ENCODE peak calls at places on chromosome X, in eight cellular contexts. Q, T, L, N, X, V, O and R are unnamed samples.

GRCh38 chrX:154098551-154098950 is 1.0 kb upstream of the MECP2 start:
- DNase-seq in Q (no peak), T (no peak), L (no peak), N (no peak), X (no peak), V (no peak), O (no peak), R (no peak)

GRCh38 chrX:49171752-49172279 is at the start of gene PLP2:
- DNase-seq in Q (peak; percentile 50), T (peak; percentile 32), L (no peak), N (peak; percentile 86), X (no peak), V (peak; percentile 35), O (no peak), R (peak; percentile 78)

GRCh38 chrX:96183843-96184242 is 500.8 kb upstream of the DIAPH2 start:
- DNase-seq in Q (peak; percentile 13), T (peak; percentile 19), L (no peak), N (no peak), X (no peak), V (peak; percentile 2), O (no peak), R (no peak)

GRCh38 chrX:42123369-42123768 is 200.0 kb upstream of the CASK start:
- DNase-seq in Q (peak; percentile 20), T (no peak), L (no peak), N (no peak), X (no peak), V (no peak), O (no peak), R (peak; percentile 15)

GRCh38 chrX:69072486-69073006 is 92.7 kb downstream of the PJA1 start:
- DNase-seq in Q (no peak), T (no peak), L (no peak), N (no peak), X (no peak), V (no peak), O (no peak), R (no peak)

GRCh38 chrX:83658731-83659130 is 150.6 kb downstream of the POU3F4 start:
- DNase-seq in Q (no peak), T (no peak), L (no peak), N (no peak), X (no peak), V (no peak), O (no peak), R (no peak)

GRCh38 chrX:119655125-119655524 is 37.8 kb downstream of the SEPTIN6 start:
- DNase-seq in Q (peak; percentile 72), T (peak; percentile 70), L (no peak), N (no peak), X (peak; percentile 44), V (peak; percentile 91), O (peak; percentile 35), R (peak; percentile 53)

GRCh38 chrX:38664285-38664684 is 102.9 kb downstream of the TSPAN7 start:
- DNase-seq in Q (peak; percentile 23), T (peak; percentile 61), L (no peak), N (no peak), X (no peak), V (peak; percentile 53), O (peak; percentile 13), R (peak; percentile 49)

GRCh38 chrX:8433296-8434094 is 31.1 kb upstream of the VCX3B start:
- DNase-seq in Q (peak; percentile 78), T (no peak), L (no peak), N (no peak), X (no peak), V (no peak), O (no peak), R (peak; percentile 73)

GRCh38 chrX:129115104-129115503 is 408.2 kb downstream of the SMARCA1 start:
- DNase-seq in Q (peak; percentile 28), T (no peak), L (no peak), N (no peak), X (no peak), V (peak; percentile 6), O (no peak), R (peak; percentile 36)

GRCh38 chrX:109632906-109633504 is 8.0 kb upstream of the KCNE5 start:
- DNase-seq in Q (peak; percentile 5), T (peak; percentile 52), L (no peak), N (no peak), X (no peak), V (peak; percentile 51), O (no peak), R (peak; percentile 22)
- TF ChIP-seq CTCF in Q (peak; percentile 25), T (peak; percentile 51), L (peak; percentile 15), N (no peak), X (peak; percentile 45), V (peak; percentile 46), O (peak; percentile 47), R (peak; percentile 44)

GRCh38 chrX:150696836-150697235 is 3.6 kb downstream of the MTMR1 start:
- DNase-seq in Q (no peak), T (no peak), L (no peak), N (no peak), X (no peak), V (no peak), O (no peak), R (no peak)

GRCh38 chrX:150693782-150694574 is 782 bp downstream of the MTMR1 start:
- DNase-seq in Q (peak; percentile 96), T (peak; percentile 68), L (peak; percentile 53), N (peak; percentile 92), X (peak; percentile 61), V (peak; percentile 21), O (peak; percentile 56), R (peak; percentile 95)

GRCh38 chrX:150692837-150693781 is at the start of gene MTMR1:
- DNase-seq in Q (no peak), T (no peak), L (no peak), N (peak; percentile 78), X (no peak), V (no peak), O (no peak), R (peak; percentile 7)

GRCh38 chrX:150696264-150696789 is 3.1 kb downstream of the MTMR1 start:
- DNase-seq in Q (no peak), T (no peak), L (no peak), N (no peak), X (no peak), V (no peak), O (no peak), R (no peak)

GRCh38 chrX:150694738-150695410 is 1.7 kb downstream of the MTMR1 start:
- DNase-seq in Q (no peak), T (no peak), L (no peak), N (no peak), X (no peak), V (no peak), O (no peak), R (peak; percentile 5)
- H3K4me3 ChIP-seq in Q (peak overlapping the region; percentile 17), T (no peak overlapping the region), L (peak overlapping the region; percentile 57), N (no peak overlapping the region), X (no peak overlapping the region), V (no peak overlapping the region), O (no peak overlapping the region), R (peak overlapping the region; percentile 56)

DNA sequence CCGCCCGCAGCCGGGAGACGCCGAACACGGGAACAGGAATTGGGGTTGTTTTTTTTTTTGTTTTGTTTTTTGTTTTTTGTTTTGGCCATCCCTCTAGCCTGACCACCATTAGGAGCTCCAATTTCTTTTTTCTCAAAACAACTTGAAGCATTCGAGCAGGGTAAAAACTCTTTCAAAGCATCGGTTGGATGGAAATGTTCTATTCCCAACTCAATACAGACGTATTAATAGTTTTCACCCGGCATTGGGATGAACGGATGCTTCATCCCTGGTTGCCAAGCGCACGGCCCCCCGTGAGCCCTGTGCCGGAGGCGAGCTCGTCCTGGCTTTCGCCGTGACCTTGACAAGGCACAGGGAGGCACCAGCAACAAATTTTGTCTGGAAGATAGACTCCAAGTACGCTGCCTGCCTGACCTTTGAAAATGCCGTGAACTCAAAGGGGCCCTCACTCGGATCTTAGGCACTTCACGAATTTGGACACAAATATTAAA is 352 bp upstream of the MAP3K15 start:
- DNase-seq in Q (no peak), T (no peak), L (no peak), N (no peak), X (no peak), V (no peak), O (no peak), R (no peak)
- TF ChIP-seq CTCF in Q (no peak), T (no peak), L (no peak), N (peak; percentile 23), X (no peak), V (no peak), O (no peak), R (no peak)

GRCh38 chrX:13007519-13008188 is 32.7 kb downstream of the TMSB4X start:
- DNase-seq in Q (peak; percentile 57), T (peak; percentile 81), L (no peak), N (no peak), X (no peak), V (peak; percentile 62), O (no peak), R (peak; percentile 66)
- H3K4me3 ChIP-seq in Q (no peak overlapping the region), T (no peak overlapping the region), L (no peak overlapping the region), N (no peak overlapping the region), X (no peak overlapping the region), V (no peak overlapping the region), O (no peak overlapping the region), R (no peak overlapping the region)

DNA sequence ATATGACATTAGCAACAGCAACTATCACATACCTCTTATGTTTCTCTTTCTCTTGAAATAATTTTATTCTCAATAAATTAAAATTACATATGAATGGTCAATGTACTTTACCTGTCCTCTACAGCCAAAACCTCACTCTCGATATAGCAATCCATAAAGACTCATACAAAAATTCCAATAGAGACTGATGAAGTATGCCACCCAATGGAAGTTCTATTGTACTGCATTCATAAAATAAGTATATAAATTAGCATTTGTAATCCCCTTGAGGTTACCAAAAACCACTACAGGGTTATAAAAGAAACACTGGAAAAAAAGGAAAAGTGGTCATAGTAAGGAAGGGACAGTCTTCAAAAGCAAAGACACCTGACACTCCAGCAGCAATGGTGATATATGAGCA is 32.8 kb downstream of the CLDN2 start:
- DNase-seq in Q (peak; percentile 28), T (peak; percentile 54), L (no peak), N (no peak), X (no peak), V (peak; percentile 48), O (no peak), R (peak; percentile 24)
- TF ChIP-seq CTCF in Q (peak; percentile 11), T (peak; percentile 42), L (no peak), N (peak; percentile 25), X (peak; percentile 27), V (peak; percentile 46), O (peak; percentile 33), R (peak; percentile 29)

GRCh38 chrX:56233682-56234081 is 1.5 kb downstream of the KLF8 start:
- DNase-seq in Q (peak; percentile 79), T (no peak), L (peak; percentile 72), N (peak; percentile 84), X (peak; percentile 6), V (peak; percentile 38), O (no peak), R (peak; percentile 84)
- H3K4me3 ChIP-seq in Q (peak overlapping the region; percentile 50), T (no peak overlapping the region), L (peak overlapping the region; percentile 62), N (peak overlapping the region; percentile 70), X (no peak overlapping the region), V (peak overlapping the region; percentile 11), O (no peak overlapping the region), R (peak overlapping the region; percentile 54)